ENCODE peak calls at places on chromosomes 12 and 14, in six cellular contexts. M, L, B, X, V and P are unnamed samples.

GRCh38 chr14:69138189-69138535 is 14.8 kb downstream of the DCAF5 start:
- ATAC-seq in M (no peak), L (peak), B (peak), X (peak), V (peak), P (peak)

GRCh38 chr14:57182760-57183503 is 85.8 kb downstream of the EXOC5 start:
- ATAC-seq in M (no peak), L (no peak), B (no peak), X (peak), V (no peak), P (no peak)

GRCh38 chr14:35553808-35554207 is 19.8 kb downstream of the INSM2 start:
- ATAC-seq in M (no peak), L (no peak), B (no peak), X (no peak), V (no peak), P (no peak)

GRCh38 chr14:58395815-58396626 is at the start of gene TOMM20L:
- ATAC-seq in M (peak), L (peak), B (peak), X (peak), V (peak), P (peak)

GRCh38 chr12:65778268-65779090 is 45.8 kb upstream of the HMGA2 start:
- ATAC-seq in M (no peak), L (no peak), B (no peak), X (no peak), V (no peak), P (no peak)

GRCh38 chr14:65361920-65362319 is 50.6 kb upstream of the FUT8 start:
- ATAC-seq in M (no peak), L (peak), B (peak), X (no peak), V (peak), P (peak)

GRCh38 chr12:25503666-25504065 is 49.4 kb downstream of the LMNTD1 start:
- ATAC-seq in M (no peak), L (no peak), B (no peak), X (no peak), V (no peak), P (no peak)

GRCh38 chr12:92757599-92758121 is 54.9 kb downstream of the PLEKHG7 start:
- ATAC-seq in M (no peak), L (no peak), B (no peak), X (no peak), V (no peak), P (no peak)

GRCh38 chr14:90294872-90295271 is 36.9 kb downstream of the NRDE2 start:
- ATAC-seq in M (peak), L (no peak), B (no peak), X (peak), V (no peak), P (no peak)

GRCh38 chr14:105420141-105420975 is 731 bp downstream of the MTA1 start:
- ATAC-seq in M (peak), L (no peak), B (peak), X (no peak), V (no peak), P (peak)

GRCh38 chr14:104246401-104247335 is 108.3 kb downstream of the KIF26A start:
- ATAC-seq in M (no peak), L (no peak), B (peak), X (no peak), V (no peak), P (no peak)

GRCh38 chr14:22541721-22542120 is 47.3 kb downstream of the DAD1 start:
- ATAC-seq in M (no peak), L (no peak), B (no peak), X (no peak), V (no peak), P (no peak)

GRCh38 chr12:1523558-1524050 is 70.8 kb downstream of the FBXL14 start:
- ATAC-seq in M (no peak), L (no peak), B (no peak), X (no peak), V (no peak), P (no peak)